ENCODE peak calls at places on chromosomes 11 and 22, in ten cellular contexts. I is SK-MEL-5; O is mammary epithelial cell; N is DND-41; A is stimulated activated CD4-positive, alpha-beta T cell treated with anti-CD3 and anti-CD28 coated beads, Interleukin-1b, Interleukin-23, amount 100 ng/mL, for 1 hour; C is testis; E is memory B cell; Y is small intestine; F is naive thymus-derived CD8-positive, alpha-beta T cell; T is activated naive CD4-positive, alpha-beta T cell. Z is an unnamed sample.

GRCh38 chr11:45724145-45724544 is 58.7 kb upstream of the CHST1 start:
- DNase-seq in I (no peak), O (no peak), N (peak; percentile 10), A (no peak), C (no peak), E (no peak), Y (no peak), F (no peak), T (no peak), Z (no peak)

GRCh38 chr11:123449436-123449835 is 19.4 kb downstream of the GRAMD1B start:
- DNase-seq in I (no peak), O (no peak), N (no peak), A (no peak), C (no peak), E (no peak), Y (no peak), F (no peak), T (no peak), Z (no peak)

GRCh38 chr22:46110215-46110614 is 40.1 kb upstream of the PPARA start:
- DNase-seq in I (peak; percentile 34), O (peak; percentile 70), N (no peak), A (no peak), C (no peak), E (no peak), Y (no peak), F (no peak), T (no peak), Z (no peak)

GRCh38 chr11:40998888-40999287 is 460.6 kb downstream of the LRRC4C start:
- DNase-seq in I (no peak), O (no peak), N (no peak), A (no peak), C (no peak), E (no peak), Y (no peak), F (no peak), T (no peak), Z (no peak)

GRCh38 chr11:1834791-1835670 is at the start of gene SYT8:
- DNase-seq in I (no peak), O (peak; percentile 50), N (no peak), A (no peak), C (no peak), E (no peak), Y (peak; percentile 42), F (no peak), T (no peak), Z (no peak)

GRCh38 chr11:62804310-62805043 is 763 bp downstream of the NXF1 start:
- DNase-seq in I (no peak), O (peak; percentile 35), N (no peak), A (no peak), C (no peak), E (no peak), Y (no peak), F (no peak), T (no peak), Z (no peak)

GRCh38 chr11:613369-613968 is 2.3 kb downstream of the IRF7 start:
- DNase-seq in I (peak; percentile 67), O (peak; percentile 40), N (peak; percentile 70), A (peak; percentile 61), C (peak; percentile 89), E (peak; percentile 50), Y (peak; percentile 86), F (peak; percentile 82), T (peak; percentile 69), Z (no peak)

GRCh38 chr11:66314561-66315497 is 2.0 kb downstream of the CD248 start:
- DNase-seq in I (no peak), O (no peak), N (no peak), A (no peak), C (no peak), E (no peak), Y (no peak), F (no peak), T (no peak), Z (no peak)

GRCh38 chr22:41401781-41402648 is 20.3 kb downstream of the TEF start:
- DNase-seq in I (peak; percentile 55), O (peak; percentile 70), N (no peak), A (no peak), C (peak; percentile 91), E (no peak), Y (peak; percentile 91), F (no peak), T (no peak), Z (peak; percentile 74)

GRCh38 chr11:117910525-117910924 is 18.7 kb downstream of the TMPRSS13 start:
- DNase-seq in I (no peak), O (no peak), N (no peak), A (no peak), C (peak; percentile 39), E (no peak), Y (no peak), F (no peak), T (no peak), Z (no peak)

GRCh38 chr11:396948-397548 is 3.0 kb downstream of the PKP3 start:
- DNase-seq in I (peak; percentile 44), O (no peak), N (no peak), A (no peak), C (peak; percentile 79), E (no peak), Y (no peak), F (peak; percentile 46), T (no peak), Z (peak; percentile 77)

GRCh38 chr11:96474263-96474662 is 84.5 kb downstream of the JRKL start:
- DNase-seq in I (no peak), O (peak; percentile 49), N (no peak), A (no peak), C (no peak), E (no peak), Y (no peak), F (no peak), T (no peak), Z (no peak)

GRCh38 chr11:69297926-69298777 is 4.2 kb downstream of the MYEOV start:
- DNase-seq in I (peak; percentile 85), O (peak; percentile 91), N (peak; percentile 81), A (no peak), C (peak; percentile 49), E (peak; percentile 53), Y (peak; percentile 76), F (peak; percentile 73), T (no peak), Z (peak; percentile 93)

GRCh38 chr11:116500002-116500832 is 272.6 kb downstream of the BUD13 start:
- DNase-seq in I (no peak), O (no peak), N (no peak), A (no peak), C (no peak), E (no peak), Y (no peak), F (no peak), T (no peak), Z (no peak)

GRCh38 chr11:65640483-65641207 is 2.7 kb downstream of the SIPA1 start:
- DNase-seq in I (no peak), O (no peak), N (no peak), A (no peak), C (no peak), E (peak; percentile 60), Y (peak; percentile 42), F (peak; percentile 50), T (no peak), Z (peak; percentile 80)

GRCh38 chr11:69654001-69654659 is 13.2 kb downstream of the CCND1 start:
- DNase-seq in I (no peak), O (no peak), N (no peak), A (no peak), C (no peak), E (no peak), Y (no peak), F (no peak), T (no peak), Z (no peak)

GRCh38 chr11:19777032-19777341 is 64.3 kb downstream of the NAV2 start:
- DNase-seq in I (no peak), O (no peak), N (no peak), A (no peak), C (no peak), E (no peak), Y (no peak), F (no peak), T (no peak), Z (no peak)

GRCh38 chr11:102836290-102836875 is 7.0 kb downstream of the MMP3 start:
- DNase-seq in I (no peak), O (peak; percentile 56), N (no peak), A (no peak), C (no peak), E (no peak), Y (no peak), F (no peak), T (no peak), Z (no peak)

GRCh38 chr11:130580372-130580771 is 131.9 kb downstream of the ADAMTS15 start:
- DNase-seq in I (peak; percentile 22), O (peak; percentile 98), N (no peak), A (no peak), C (peak; percentile 47), E (no peak), Y (no peak), F (no peak), T (no peak), Z (no peak)

GRCh38 chr22:20946080-20946986 is 20.7 kb upstream of the AIFM3 start:
- DNase-seq in I (no peak), O (no peak), N (no peak), A (no peak), C (no peak), E (no peak), Y (no peak), F (no peak), T (no peak), Z (no peak)

GRCh38 chr11:82045748-82046457 is 687.8 kb downstream of the FAM181B start:
- DNase-seq in I (no peak), O (no peak), N (no peak), A (no peak), C (no peak), E (no peak), Y (no peak), F (no peak), T (no peak), Z (no peak)

GRCh38 chr11:73556966-73557365 is 40.9 kb downstream of the FAM168A start:
- DNase-seq in I (no peak), O (no peak), N (no peak), A (no peak), C (no peak), E (no peak), Y (no peak), F (no peak), T (no peak), Z (no peak)

GRCh38 chr11:1218788-1219445 is 3.9 kb upstream of the MUC5B start:
- DNase-seq in I (no peak), O (no peak), N (no peak), A (no peak), C (no peak), E (no peak), Y (no peak), F (no peak), T (no peak), Z (no peak)

GRCh38 chr22:27919943-27920755 is 1.1 kb upstream of the PITPNB start:
- DNase-seq in I (peak; percentile 62), O (peak; percentile 58), N (no peak), A (no peak), C (peak; percentile 42), E (no peak), Y (peak; percentile 26), F (no peak), T (no peak), Z (peak; percentile 75)

GRCh38 chr11:20158597-20159257 is 1.5 kb downstream of the DBX1 start:
- DNase-seq in I (peak; percentile 54), O (peak; percentile 44), N (no peak), A (no peak), C (peak; percentile 73), E (no peak), Y (peak; percentile 17), F (no peak), T (no peak), Z (no peak)

GRCh38 chr22:33600113-33600512 is 320.2 kb downstream of the LARGE1 start:
- DNase-seq in I (no peak), O (no peak), N (no peak), A (no peak), C (no peak), E (no peak), Y (no peak), F (no peak), T (no peak), Z (no peak)

GRCh38 chr11:76048763-76049162 is 157.5 kb downstream of the WNT11 start:
- DNase-seq in I (no peak), O (no peak), N (peak; percentile 65), A (no peak), C (peak; percentile 25), E (peak; percentile 27), Y (no peak), F (peak; percentile 27), T (no peak), Z (no peak)

GRCh38 chr11:2574043-2574552 is 125.7 kb downstream of the KCNQ1OT1 start:
- DNase-seq in I (no peak), O (no peak), N (no peak), A (no peak), C (no peak), E (no peak), Y (no peak), F (no peak), T (no peak), Z (peak; percentile 60)